ENCODE peak calls at places on chromosomes 13 and 19, in nine cellular contexts. F is LHCN-M2; E is GDM1; Q is hepatocyte; W is KBM-7; Y is lower leg skin; J is cardiac fibroblast; G is CD8-positive, alpha-beta memory T cell; Z is heart right ventricle. K is an unnamed sample.

GRCh38 chr19:2618611-2619010 is 83.9 kb downstream of the GNG7 start:
- DNase-seq in Z (peak; percentile 49), Y (no peak), G (peak; percentile 67), W (peak; percentile 85), Q (no peak), J (peak; percentile 71), E (peak; percentile 56), F (peak; percentile 95), K (peak; percentile 56)

GRCh38 chr13:30341815-30342570 is 34.6 kb upstream of the KATNAL1 start:
- DNase-seq in J (peak; percentile 91), F (peak; percentile 66), E (no peak), Y (peak; percentile 88), G (no peak), W (no peak), Q (peak; percentile 75), Z (peak; percentile 81), K (peak; percentile 39)

GRCh38 chr13:40993987-40994386 is 25.1 kb downstream of the ELF1 start:
- DNase-seq in J (no peak), E (no peak), W (no peak), Q (peak; percentile 83), Y (no peak), Z (no peak), G (no peak), F (no peak), K (no peak)

GRCh38 chr19:51714848-51715247 is 8.9 kb downstream of the HAS1 start:
- DNase-seq in E (no peak), F (peak; percentile 33), Z (no peak), G (no peak), W (no peak), J (peak; percentile 79), Y (no peak), Q (no peak), K (no peak)

GRCh38 chr19:2315818-2316353 is 7.9 kb upstream of the LINGO3 start:
- DNase-seq in F (peak; percentile 57), W (peak; percentile 81), Y (peak; percentile 41), Q (peak; percentile 71), G (no peak), E (peak; percentile 26), Z (peak; percentile 72), J (peak; percentile 74), K (no peak)

GRCh38 chr13:99977912-99978780 is 3.4 kb upstream of the ZIC2 start:
- DNase-seq in E (no peak), Y (no peak), Q (no peak), F (no peak), G (no peak), Z (no peak), J (no peak), W (peak; percentile 72), K (no peak)

GRCh38 chr19:10797541-10798256 is 38.3 kb downstream of the TMED1 start:
- DNase-seq in Z (no peak), E (no peak), F (no peak), W (no peak), Y (no peak), J (peak; percentile 15), G (peak; percentile 71), Q (no peak), K (no peak)

GRCh38 chr19:50784710-50785109 is 5.5 kb upstream of the ACP4 start:
- DNase-seq in Q (no peak), Y (no peak), J (no peak), F (no peak), G (no peak), W (no peak), E (no peak), Z (no peak), K (no peak)

GRCh38 chr13:84265365-84265764 is 383.1 kb upstream of the SLITRK1 start:
- DNase-seq in Z (no peak), F (no peak), J (no peak), G (no peak), W (no peak), Y (no peak), E (no peak), Q (no peak), K (no peak)

GRCh38 chr13:25864116-25864515 is 187.7 kb downstream of the SHISA2 start:
- DNase-seq in Y (no peak), G (no peak), Z (no peak), W (no peak), F (no peak), Q (no peak), J (no peak), E (no peak), K (no peak)

GRCh38 chr19:30855475-30855874 is 483.3 kb downstream of the ZNF536 start:
- DNase-seq in F (no peak), J (no peak), E (no peak), Y (no peak), Q (no peak), Z (no peak), G (no peak), W (no peak), K (no peak)

GRCh38 chr13:74443623-74444022 is 309.4 kb upstream of the KLF12 start:
- DNase-seq in Y (no peak), Q (no peak), W (no peak), E (no peak), Z (no peak), G (no peak), J (peak; percentile 90), F (peak; percentile 77), K (peak; percentile 23)

GRCh38 chr19:2289714-2290435 is 7.9 kb upstream of the PEAK3 start:
- DNase-seq in G (peak; percentile 68), Y (no peak), Q (no peak), F (no peak), J (no peak), E (peak; percentile 73), Z (no peak), W (peak; percentile 98), K (no peak)

GRCh38 chr19:4575267-4575793 is 15.8 kb upstream of the SEMA6B start:
- DNase-seq in E (no peak), W (no peak), J (peak; percentile 99), G (no peak), Y (no peak), Z (peak; percentile 70), F (peak; percentile 97), Q (peak; percentile 84), K (peak; percentile 62)

GRCh38 chr19:16928916-16929315 is 40.1 kb downstream of the F2RL3 start:
- DNase-seq in Y (no peak), W (no peak), E (no peak), Q (no peak), F (no peak), Z (no peak), G (no peak), J (no peak), K (no peak)

GRCh38 chr13:48562296-48563066 is 29.6 kb upstream of the RCBTB2 start:
- DNase-seq in F (peak; percentile 63), J (no peak), Q (no peak), W (peak; percentile 91), Z (no peak), Y (no peak), E (peak; percentile 82), G (peak; percentile 80), K (no peak)

GRCh38 chr13:99778500-99778899 is 193.1 kb downstream of the ZIC5 start:
- DNase-seq in F (no peak), Q (no peak), G (no peak), W (no peak), J (no peak), E (no peak), Z (no peak), Y (no peak), K (no peak)

GRCh38 chr19:45935267-45935666 is 20.7 kb upstream of the NANOS2 start:
- DNase-seq in Z (no peak), Y (no peak), W (no peak), E (no peak), Q (no peak), G (no peak), F (no peak), J (no peak), K (no peak)

GRCh38 chr19:40620161-40620485 is 19.0 kb downstream of the LTBP4 start:
- DNase-seq in Y (no peak), J (no peak), Z (no peak), F (no peak), G (no peak), Q (no peak), W (no peak), E (no peak), K (no peak)

GRCh38 chr19:47456721-47457478 is 14.8 kb downstream of the SLC8A2 start:
- DNase-seq in J (no peak), W (no peak), G (no peak), Z (no peak), Q (no peak), F (no peak), Y (no peak), E (no peak), K (no peak)

GRCh38 chr13:60696602-60697001 is 299.6 kb downstream of the TDRD3 start:
- DNase-seq in Q (no peak), G (no peak), Y (no peak), E (no peak), Z (no peak), W (no peak), F (no peak), J (no peak), K (no peak)

GRCh38 chr19:17121736-17122293 is 46.2 kb downstream of the MYO9B start:
- DNase-seq in G (no peak), W (no peak), Q (no peak), Y (no peak), F (no peak), E (no peak), Z (no peak), J (no peak), K (no peak)

GRCh38 chr13:113949546-113949945 is 24.3 kb downstream of the C13orf46 start:
- DNase-seq in F (no peak), W (no peak), Z (no peak), E (no peak), Y (no peak), Q (no peak), J (no peak), G (no peak), K (no peak)

GRCh38 chr19:18634612-18635290 is 2.1 kb upstream of the KLHL26 start:
- DNase-seq in J (no peak), F (no peak), W (no peak), Z (no peak), Y (no peak), G (no peak), E (no peak), Q (no peak), K (no peak)

GRCh38 chr19:43432866-43433673 is 18.4 kb downstream of the TEX101 start:
- DNase-seq in Q (peak; percentile 80), G (peak; percentile 66), W (peak; percentile 84), J (peak; percentile 72), Z (peak; percentile 51), Y (peak; percentile 38), E (peak; percentile 11), F (peak; percentile 36), K (peak; percentile 54)

GRCh38 chr19:42176990-42177685 is 40.3 kb downstream of the DEDD2 start:
- DNase-seq in Z (peak; percentile 73), G (peak; percentile 70), E (peak; percentile 53), W (peak; percentile 78), F (peak; percentile 70), Q (peak; percentile 91), J (peak; percentile 74), Y (no peak), K (peak; percentile 87)

GRCh38 chr19:9306443-9306842 is 3.2 kb downstream of the ZNF699 start:
- DNase-seq in G (no peak), Y (no peak), F (peak; percentile 92), Z (no peak), J (peak; percentile 90), E (no peak), W (no peak), Q (no peak), K (peak; percentile 33)

GRCh38 chr13:102658678-102659077 is 36.2 kb downstream of the METTL21C start:
- DNase-seq in F (no peak), Z (no peak), W (no peak), J (peak; percentile 26), Q (no peak), Y (no peak), G (no peak), E (no peak), K (no peak)

GRCh38 chr19:46299004-46299509 is 2.2 kb downstream of the HIF3A start:
- DNase-seq in Z (peak; percentile 98), E (peak; percentile 3), Y (peak; percentile 92), Q (peak; percentile 98), W (peak; percentile 73), F (peak; percentile 79), G (no peak), J (peak; percentile 93), K (no peak)

GRCh38 chr13:65868106-65868505 is 1362.0 kb downstream of the PCDH9 start:
- DNase-seq in F (peak; percentile 75), Z (no peak), Q (no peak), G (no peak), Y (no peak), E (no peak), J (no peak), W (no peak), K (no peak)

GRCh38 chr13:73428706-73429105 is 369.9 kb downstream of the KLF5 start:
- DNase-seq in W (no peak), E (no peak), G (no peak), F (no peak), Z (no peak), Q (no peak), J (no peak), Y (no peak), K (no peak)